ENCODE peak calls at places on chromosomes 4 and X, in five cellular contexts. One of them, this sample, is unnamed.
A peak's percentile ranks its signal among the peaks of the same experiment; 100 is the strongest.

GRCh38 chr4:25807101-25807728 is 55.6 kb downstream of the SEL1L3 start:
- DNase-seq in trophoblast cell: no peak
- DNase-seq in mesenchymal stem cell: peak; percentile 7
- DNase-seq in IMR-90: peak; percentile 44
- DNase-seq in neuronal stem cell: no peak
- DNase-seq in this sample: peak; percentile 17

GRCh38 chr4:154642361-154642760 is 29.9 kb upstream of the FGG start:
- DNase-seq in trophoblast cell: no peak
- DNase-seq in mesenchymal stem cell: no peak
- DNase-seq in IMR-90: no peak
- DNase-seq in neuronal stem cell: no peak
- DNase-seq in this sample: no peak

GRCh38 chr4:52377563-52377962 is 281.5 kb downstream of the USP46 start:
- DNase-seq in trophoblast cell: no peak
- DNase-seq in mesenchymal stem cell: no peak
- DNase-seq in IMR-90: no peak
- DNase-seq in neuronal stem cell: no peak
- DNase-seq in this sample: peak; percentile 52

GRCh38 chr4:59630922-59631321 is 1569.2 kb upstream of the ADGRL3 start:
- DNase-seq in trophoblast cell: peak; percentile 31
- DNase-seq in mesenchymal stem cell: no peak
- DNase-seq in IMR-90: no peak
- DNase-seq in neuronal stem cell: no peak
- DNase-seq in this sample: no peak

GRCh38 chrX:129749069-129749468 is 10.3 kb downstream of the XPNPEP2 start:
- DNase-seq in trophoblast cell: no peak
- DNase-seq in mesenchymal stem cell: no peak
- DNase-seq in IMR-90: no peak
- DNase-seq in neuronal stem cell: no peak
- DNase-seq in this sample: no peak

GRCh38 chr4:137226900-137227299 is 305.4 kb downstream of the PCDH18 start:
- DNase-seq in trophoblast cell: no peak
- DNase-seq in mesenchymal stem cell: peak; percentile 8
- DNase-seq in IMR-90: peak; percentile 16
- DNase-seq in neuronal stem cell: no peak
- DNase-seq in this sample: no peak

GRCh38 chr4:25162566-25162965 is 2.3 kb upstream of the SEPSECS start:
- DNase-seq in trophoblast cell: no peak
- DNase-seq in mesenchymal stem cell: no peak
- DNase-seq in IMR-90: no peak
- DNase-seq in neuronal stem cell: no peak
- DNase-seq in this sample: no peak

GRCh38 chr4:112923514-112923913 is 125.9 kb upstream of the ANK2 start:
- DNase-seq in trophoblast cell: no peak
- DNase-seq in mesenchymal stem cell: no peak
- DNase-seq in IMR-90: no peak
- DNase-seq in neuronal stem cell: no peak
- DNase-seq in this sample: no peak

GRCh38 chrX:72395252-72395651 is 89.5 kb upstream of the CITED1 start:
- DNase-seq in trophoblast cell: no peak
- DNase-seq in mesenchymal stem cell: peak; percentile 6
- DNase-seq in IMR-90: no peak
- DNase-seq in neuronal stem cell: no peak
- DNase-seq in this sample: no peak

GRCh38 chr4:74660866-74661265 is 133.5 kb downstream of the BTC start:
- DNase-seq in trophoblast cell: no peak
- DNase-seq in mesenchymal stem cell: no peak
- DNase-seq in IMR-90: no peak
- DNase-seq in neuronal stem cell: no peak
- DNase-seq in this sample: no peak

GRCh38 chrX:137401092-137401491 is 164.8 kb upstream of the ZIC3 start:
- DNase-seq in trophoblast cell: no peak
- DNase-seq in mesenchymal stem cell: no peak
- DNase-seq in IMR-90: no peak
- DNase-seq in neuronal stem cell: no peak
- DNase-seq in this sample: no peak

GRCh38 chrX:11334165-11334564 is 41.0 kb downstream of the AMELX start:
- DNase-seq in trophoblast cell: peak; percentile 56
- DNase-seq in mesenchymal stem cell: no peak
- DNase-seq in IMR-90: peak; percentile 38
- DNase-seq in neuronal stem cell: no peak
- DNase-seq in this sample: no peak

DNA sequence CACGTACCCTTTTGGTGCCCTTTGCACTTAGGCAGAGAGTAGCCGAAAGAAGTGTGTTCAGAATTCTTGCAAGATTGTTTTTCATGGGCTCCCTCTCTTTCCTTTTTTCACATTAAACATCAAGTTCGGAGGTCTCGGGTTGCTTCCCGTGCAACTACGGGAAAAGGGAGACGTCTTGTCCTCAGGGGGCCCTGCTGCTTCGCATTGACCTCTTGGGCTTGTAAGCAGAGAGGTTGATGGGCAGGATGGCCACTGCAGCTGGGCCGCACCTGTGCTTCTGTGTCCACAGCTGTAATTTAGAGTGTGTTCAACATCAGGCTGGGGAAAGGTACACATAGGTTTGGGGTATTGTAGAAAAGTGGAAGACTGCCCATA is 109.7 kb downstream of the SPRY1 start:
- DNase-seq in trophoblast cell: no peak
- DNase-seq in mesenchymal stem cell: no peak
- DNase-seq in IMR-90: no peak
- DNase-seq in neuronal stem cell: no peak
- DNase-seq in this sample: peak; percentile 56
- H3K14ac ChIP-seq in trophoblast cell: no peak overlapping the region
- H3K14ac ChIP-seq in mesenchymal stem cell: peak overlapping the region; percentile 39
- H3K14ac ChIP-seq in IMR-90: peak overlapping the region; percentile 50
- H3K14ac ChIP-seq in neuronal stem cell: no peak overlapping the region
- H3K14ac ChIP-seq in this sample: peak overlapping the region; percentile 95

GRCh38 chrX:150893936-150894335 is 4.5 kb downstream of the CD99L2 start:
- DNase-seq in trophoblast cell: no peak
- DNase-seq in mesenchymal stem cell: no peak
- DNase-seq in IMR-90: no peak
- DNase-seq in neuronal stem cell: no peak
- DNase-seq in this sample: no peak

GRCh38 chrX:150899191-150899757 is 806 bp upstream of the CD99L2 start:
- DNase-seq in trophoblast cell: peak; percentile 30
- DNase-seq in mesenchymal stem cell: peak; percentile 29
- DNase-seq in IMR-90: peak; percentile 6
- DNase-seq in neuronal stem cell: no peak
- DNase-seq in this sample: peak; percentile 58

GRCh38 chrX:150896632-150897031 is 1.8 kb downstream of the CD99L2 start:
- DNase-seq in trophoblast cell: no peak
- DNase-seq in mesenchymal stem cell: no peak
- DNase-seq in IMR-90: no peak
- DNase-seq in neuronal stem cell: no peak
- DNase-seq in this sample: no peak

GRCh38 chrX:150898343-150899190 is at the start of gene CD99L2:
- DNase-seq in trophoblast cell: peak; percentile 84
- DNase-seq in mesenchymal stem cell: peak; percentile 84
- DNase-seq in IMR-90: peak; percentile 78
- DNase-seq in neuronal stem cell: peak; percentile 76
- DNase-seq in this sample: peak; percentile 89

GRCh38 chrX:150897371-150898319 is 823 bp downstream of the CD99L2 start:
- DNase-seq in trophoblast cell: no peak
- DNase-seq in mesenchymal stem cell: peak; percentile 45
- DNase-seq in IMR-90: no peak
- DNase-seq in neuronal stem cell: no peak
- DNase-seq in this sample: peak; percentile 39
- H3K27ac ChIP-seq in trophoblast cell: no peak overlapping the region
- H3K27ac ChIP-seq in mesenchymal stem cell: no peak overlapping the region
- H3K27ac ChIP-seq in IMR-90: peak overlapping the region; percentile 6
- H3K27ac ChIP-seq in neuronal stem cell: no peak overlapping the region
- H3K27ac ChIP-seq in this sample: no peak overlapping the region

GRCh38 chr4:78057600-78058560 is 757 bp downstream of the FRAS1 start:
- DNase-seq in trophoblast cell: peak; percentile 50
- DNase-seq in mesenchymal stem cell: peak; percentile 45
- DNase-seq in IMR-90: peak; percentile 13
- DNase-seq in neuronal stem cell: peak; percentile 50
- DNase-seq in this sample: no peak
- H3K14ac ChIP-seq in trophoblast cell: peak overlapping the region; percentile 95
- H3K14ac ChIP-seq in mesenchymal stem cell: no peak overlapping the region
- H3K14ac ChIP-seq in IMR-90: no peak overlapping the region
- H3K14ac ChIP-seq in neuronal stem cell: no peak overlapping the region
- H3K14ac ChIP-seq in this sample: peak overlapping the region; percentile 84

GRCh38 chr4:109559983-109560686 is at the start of gene MCUB:
- DNase-seq in trophoblast cell: peak; percentile 87
- DNase-seq in mesenchymal stem cell: peak; percentile 90
- DNase-seq in IMR-90: peak; percentile 89
- DNase-seq in neuronal stem cell: peak; percentile 83
- DNase-seq in this sample: peak; percentile 87
- H3K27ac ChIP-seq in trophoblast cell: no peak within 1 kb of the TSS
- H3K27ac ChIP-seq in mesenchymal stem cell: peak within 1 kb of the TSS; percentile 67
- H3K27ac ChIP-seq in IMR-90: peak within 1 kb of the TSS; percentile 67
- H3K27ac ChIP-seq in neuronal stem cell: peak within 1 kb of the TSS; percentile 49
- H3K27ac ChIP-seq in this sample: no peak within 1 kb of the TSS

GRCh38 chr4:38711066-38711465 is 47.1 kb downstream of the KLF3 start:
- DNase-seq in trophoblast cell: no peak
- DNase-seq in mesenchymal stem cell: no peak
- DNase-seq in IMR-90: no peak
- DNase-seq in neuronal stem cell: no peak
- DNase-seq in this sample: no peak
- H3K14ac ChIP-seq in trophoblast cell: no peak overlapping the region
- H3K14ac ChIP-seq in mesenchymal stem cell: no peak overlapping the region
- H3K14ac ChIP-seq in IMR-90: no peak overlapping the region
- H3K14ac ChIP-seq in neuronal stem cell: no peak overlapping the region
- H3K14ac ChIP-seq in this sample: no peak overlapping the region

GRCh38 chrX:1488141-1488540 is 35.4 kb upstream of the ASMTL start:
- DNase-seq in trophoblast cell: no peak
- DNase-seq in mesenchymal stem cell: no peak
- DNase-seq in IMR-90: no peak
- DNase-seq in neuronal stem cell: no peak
- DNase-seq in this sample: no peak
- H3K27ac ChIP-seq in trophoblast cell: no peak overlapping the region
- H3K27ac ChIP-seq in mesenchymal stem cell: no peak overlapping the region
- H3K27ac ChIP-seq in IMR-90: no peak overlapping the region
- H3K27ac ChIP-seq in neuronal stem cell: no peak overlapping the region
- H3K27ac ChIP-seq in this sample: no peak overlapping the region

GRCh38 chrX:40720811-40721210 is 14.5 kb downstream of the MED14 start:
- DNase-seq in trophoblast cell: peak; percentile 26
- DNase-seq in mesenchymal stem cell: no peak
- DNase-seq in IMR-90: no peak
- DNase-seq in neuronal stem cell: no peak
- DNase-seq in this sample: no peak
- H3K14ac ChIP-seq in trophoblast cell: no peak overlapping the region
- H3K14ac ChIP-seq in mesenchymal stem cell: no peak overlapping the region
- H3K14ac ChIP-seq in IMR-90: no peak overlapping the region
- H3K14ac ChIP-seq in neuronal stem cell: no peak overlapping the region
- H3K14ac ChIP-seq in this sample: no peak overlapping the region

This sample was measured in H9.